ENCODE peak calls at places on chromosomes 16 and 17, in four cellular contexts. One of them, this sample, is unnamed. For H3K36me3, the result is how much of the 10 kb centered on the place peaks cover.

GRCh38 chr16:2752850-2753522 is 548 bp downstream of the SRRM2 start:
- DNase-seq in stomach: peak
- DNase-seq in cardiac muscle cell: peak
- DNase-seq in breast epithelium: peak
- DNase-seq in this sample: peak

GRCh38 chr17:81924557-81925532 is 2.7 kb downstream of the MAFG start:
- DNase-seq in stomach: no peak
- DNase-seq in cardiac muscle cell: no peak
- DNase-seq in breast epithelium: no peak
- DNase-seq in this sample: peak

GRCh38 chr16:25007284-25007984 is 7.7 kb downstream of the ARHGAP17 start:
- DNase-seq in stomach: no peak
- DNase-seq in cardiac muscle cell: peak
- DNase-seq in breast epithelium: no peak
- DNase-seq in this sample: no peak

GRCh38 chr16:17432902-17433576 is 37.7 kb downstream of the XYLT1 start:
- DNase-seq in stomach: no peak
- DNase-seq in cardiac muscle cell: peak
- DNase-seq in breast epithelium: no peak
- DNase-seq in this sample: no peak

GRCh38 chr16:56048425-56049100 is 142.7 kb upstream of the GNAO1 start:
- DNase-seq in stomach: no peak
- DNase-seq in cardiac muscle cell: no peak
- DNase-seq in breast epithelium: no peak
- DNase-seq in this sample: no peak

GRCh38 chr16:2082171-2082982 is 34.6 kb downstream of the TSC2 start:
- DNase-seq in stomach: peak
- DNase-seq in cardiac muscle cell: peak
- DNase-seq in breast epithelium: no peak
- DNase-seq in this sample: no peak

GRCh38 chr16:85372627-85373372 is 240.3 kb upstream of the GSE1 start:
- DNase-seq in stomach: peak
- DNase-seq in cardiac muscle cell: peak
- DNase-seq in breast epithelium: no peak
- DNase-seq in this sample: peak

GRCh38 chr16:90018297-90019200 is 707 bp downstream of the DBNDD1 start:
- DNase-seq in stomach: peak
- DNase-seq in cardiac muscle cell: no peak
- DNase-seq in breast epithelium: no peak
- DNase-seq in this sample: no peak

GRCh38 chr17:6056104-6056503 is 14.1 kb upstream of the WSCD1 start:
- DNase-seq in stomach: no peak
- DNase-seq in cardiac muscle cell: no peak
- DNase-seq in breast epithelium: no peak
- DNase-seq in this sample: no peak

GRCh38 chr16:66416981-66417700 is 10.0 kb upstream of the BEAN1 start:
- DNase-seq in stomach: no peak
- DNase-seq in cardiac muscle cell: no peak
- DNase-seq in breast epithelium: no peak
- DNase-seq in this sample: no peak

GRCh38 chr17:78817123-78817522 is 23.5 kb downstream of the USP36 start:
- DNase-seq in stomach: no peak
- DNase-seq in cardiac muscle cell: no peak
- DNase-seq in breast epithelium: no peak
- DNase-seq in this sample: no peak

GRCh38 chr17:44987194-44987882 is 19.2 kb upstream of the C1QL1 start:
- DNase-seq in stomach: no peak
- DNase-seq in cardiac muscle cell: no peak
- DNase-seq in breast epithelium: no peak
- DNase-seq in this sample: no peak

GRCh38 chr16:23074423-23074822 is 74.8 kb downstream of the USP31 start:
- DNase-seq in stomach: no peak
- DNase-seq in cardiac muscle cell: no peak
- DNase-seq in breast epithelium: no peak
- DNase-seq in this sample: no peak

GRCh38 chr16:71440669-71441347 is 1.0 kb downstream of the TLE7 start:
- DNase-seq in stomach: no peak
- DNase-seq in cardiac muscle cell: no peak
- DNase-seq in breast epithelium: no peak
- DNase-seq in this sample: peak

GRCh38 chr17:70677783-70678647 is 508.7 kb downstream of the KCNJ2 start:
- DNase-seq in stomach: no peak
- DNase-seq in cardiac muscle cell: no peak
- DNase-seq in breast epithelium: no peak
- DNase-seq in this sample: peak

GRCh38 chr17:82836823-82837357 is 2.9 kb downstream of the ZNF750 start:
- DNase-seq in stomach: no peak
- DNase-seq in cardiac muscle cell: no peak
- DNase-seq in breast epithelium: no peak
- DNase-seq in this sample: no peak

GRCh38 chr17:51256101-51256500 is 3.7 kb downstream of the MBTD1 start:
- DNase-seq in stomach: no peak
- DNase-seq in cardiac muscle cell: no peak
- DNase-seq in breast epithelium: no peak
- DNase-seq in this sample: peak
- H3K36me3 ChIP-seq in stomach: under half
- H3K36me3 ChIP-seq in cardiac muscle cell: under half
- H3K36me3 ChIP-seq in breast epithelium: under half
- H3K36me3 ChIP-seq in this sample: under half

DNA sequence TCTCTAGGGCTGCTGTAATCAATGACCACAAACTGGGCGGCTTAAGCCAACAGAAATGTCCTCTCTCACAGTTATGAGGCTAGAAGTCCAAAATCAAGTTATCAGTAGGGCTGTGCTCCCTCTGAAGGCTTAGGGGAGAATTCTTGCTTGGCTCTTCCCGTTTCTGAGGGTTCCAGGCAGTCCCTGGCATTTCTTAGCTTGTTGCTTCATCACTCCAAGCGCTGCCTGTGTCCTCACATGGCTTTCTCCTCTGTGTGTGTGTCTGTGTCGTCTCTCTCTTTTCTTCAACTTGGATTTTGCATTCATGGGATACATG is 13.7 kb upstream of the CDC42EP4 start:
- DNase-seq in stomach: no peak
- DNase-seq in cardiac muscle cell: peak
- DNase-seq in breast epithelium: no peak
- DNase-seq in this sample: no peak
- H3K36me3 ChIP-seq in stomach: under half
- H3K36me3 ChIP-seq in cardiac muscle cell: under half
- H3K36me3 ChIP-seq in breast epithelium: under half
- H3K36me3 ChIP-seq in this sample: under half

DNA sequence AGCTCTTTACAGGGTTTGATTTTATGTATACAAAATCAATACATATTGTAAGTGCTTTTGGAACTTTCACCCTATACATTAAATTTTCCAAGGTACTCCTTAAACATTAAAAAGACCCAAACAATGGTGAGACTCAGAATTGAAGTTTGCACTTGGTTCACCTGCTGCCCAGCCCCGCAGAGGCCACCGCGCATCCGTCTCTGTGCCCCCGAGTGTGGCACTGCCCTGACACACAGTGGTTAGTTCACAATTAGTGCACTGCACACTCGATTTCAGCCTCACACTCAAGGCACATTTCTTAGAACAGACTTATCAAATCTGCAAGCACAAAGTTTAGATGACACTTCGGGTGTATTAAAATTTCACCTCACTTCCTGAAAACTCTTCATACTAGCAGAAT is 38.3 kb downstream of the USP7 start:
- DNase-seq in stomach: no peak
- DNase-seq in cardiac muscle cell: no peak
- DNase-seq in breast epithelium: no peak
- DNase-seq in this sample: no peak
- H3K36me3 ChIP-seq in stomach: half or more
- H3K36me3 ChIP-seq in cardiac muscle cell: under half
- H3K36me3 ChIP-seq in breast epithelium: under half
- H3K36me3 ChIP-seq in this sample: half or more

DNA sequence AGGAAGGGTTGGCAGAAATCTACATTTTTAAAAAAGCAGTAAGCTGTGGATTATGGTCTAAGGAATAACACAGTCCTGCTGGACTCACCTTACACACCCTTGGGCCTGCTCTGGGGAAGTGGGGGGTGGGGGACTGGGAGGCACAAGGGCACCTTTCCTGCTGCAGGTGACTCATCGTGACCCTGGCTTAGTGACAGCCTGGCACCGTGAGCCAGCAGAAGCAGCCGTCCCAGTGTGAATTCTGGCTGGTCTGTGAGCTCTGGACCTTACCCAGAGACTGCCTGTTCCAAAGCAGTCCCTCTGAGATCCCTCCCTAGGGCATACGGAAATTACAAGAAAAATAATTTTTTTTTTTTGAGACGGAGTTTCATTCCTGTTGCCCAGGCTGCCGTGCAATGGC is 4.2 kb upstream of the CRK start:
- DNase-seq in stomach: peak
- DNase-seq in cardiac muscle cell: no peak
- DNase-seq in breast epithelium: peak
- DNase-seq in this sample: peak
- H3K36me3 ChIP-seq in stomach: under half
- H3K36me3 ChIP-seq in cardiac muscle cell: under half
- H3K36me3 ChIP-seq in breast epithelium: under half
- H3K36me3 ChIP-seq in this sample: under half

DNA sequence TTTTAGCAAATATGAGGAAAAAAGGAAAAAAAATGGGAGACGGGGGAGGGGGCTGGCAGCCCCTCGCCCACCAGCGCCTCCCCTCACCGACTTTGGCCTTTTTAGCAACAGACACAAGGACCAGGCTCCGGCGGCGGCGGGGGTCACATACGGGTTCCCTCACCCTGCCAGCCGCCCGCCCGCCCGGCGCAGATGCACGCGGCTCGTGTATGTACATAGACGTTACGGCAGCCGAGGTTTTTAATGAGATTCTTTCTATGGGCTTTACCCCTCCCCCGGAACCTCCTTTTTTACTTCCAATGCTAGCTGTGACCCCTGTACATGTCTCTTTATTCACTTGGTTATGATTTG is 1.2 kb upstream of the TMEM88 start:
- DNase-seq in stomach: no peak
- DNase-seq in cardiac muscle cell: no peak
- DNase-seq in breast epithelium: no peak
- DNase-seq in this sample: no peak
- H3K36me3 ChIP-seq in stomach: under half
- H3K36me3 ChIP-seq in cardiac muscle cell: under half
- H3K36me3 ChIP-seq in breast epithelium: under half
- H3K36me3 ChIP-seq in this sample: under half

GRCh38 chr17:28908640-28909098 is 5.8 kb upstream of the DHRS13 start:
- DNase-seq in stomach: no peak
- DNase-seq in cardiac muscle cell: peak
- DNase-seq in breast epithelium: no peak
- DNase-seq in this sample: peak

GRCh38 chr17:28907709-28908475 is 5.0 kb upstream of the DHRS13 start:
- DNase-seq in stomach: no peak
- DNase-seq in cardiac muscle cell: peak
- DNase-seq in breast epithelium: no peak
- DNase-seq in this sample: peak

GRCh38 chr17:28907052-28907438 is 4.2 kb upstream of the DHRS13 start:
- DNase-seq in stomach: no peak
- DNase-seq in cardiac muscle cell: no peak
- DNase-seq in breast epithelium: no peak
- DNase-seq in this sample: no peak

GRCh38 chr17:28904800-28905199 is 1.9 kb upstream of the DHRS13 start:
- DNase-seq in stomach: no peak
- DNase-seq in cardiac muscle cell: no peak
- DNase-seq in breast epithelium: no peak
- DNase-seq in this sample: no peak

GRCh38 chr17:28906276-28907051 is 3.6 kb upstream of the DHRS13 start:
- DNase-seq in stomach: no peak
- DNase-seq in cardiac muscle cell: no peak
- DNase-seq in breast epithelium: no peak
- DNase-seq in this sample: no peak
- H3K36me3 ChIP-seq in stomach: half or more
- H3K36me3 ChIP-seq in cardiac muscle cell: under half
- H3K36me3 ChIP-seq in breast epithelium: under half
- H3K36me3 ChIP-seq in this sample: under half

This sample was measured in HepG2.